ENCODE peak calls at places on chromosome 1, in five cellular contexts. G is activated CD4-positive, alpha-beta T cell treated with anti-CD3 and anti-CD28 coated beads for 1 hour; M is suprapubic skin; F is Ammon's horn; S is fibroblast of lung. Z is an unnamed sample.

GRCh38 chr1:239566074-239566473 is 179.7 kb downstream of the CHRM3 start:
- DNase-seq in G (no peak), M (no peak), F (no peak), S (peak), Z (no peak)

GRCh38 chr1:7594002-7594713 is 176.9 kb upstream of the VAMP3 start:
- DNase-seq in G (no peak), M (peak), F (no peak), S (no peak), Z (no peak)

GRCh38 chr1:194644528-194644927 is 1458.1 kb upstream of the B3GALT2 start:
- DNase-seq in G (no peak), M (no peak), F (no peak), S (no peak), Z (no peak)

GRCh38 chr1:227547604-227548397 is 15.6 kb upstream of the ZNF678 start:
- DNase-seq in G (no peak), M (no peak), F (no peak), S (no peak), Z (no peak)

GRCh38 chr1:44713321-44713781 is 17.6 kb downstream of the RNU5D-1 start:
- DNase-seq in G (no peak), M (no peak), F (no peak), S (no peak), Z (no peak)

GRCh38 chr1:229509576-229509975 is 1.4 kb upstream of the NUP133 start:
- DNase-seq in G (no peak), M (no peak), F (no peak), S (peak), Z (no peak)

GRCh38 chr1:97685355-97685754 is 235.5 kb downstream of the DPYD start:
- DNase-seq in G (no peak), M (no peak), F (no peak), S (no peak), Z (no peak)

GRCh38 chr1:111407297-111407696 is 20.2 kb downstream of the OVGP1 start:
- DNase-seq in G (no peak), M (no peak), F (no peak), S (no peak), Z (no peak)

GRCh38 chr1:39981957-39982356 is 27.0 kb downstream of the MFSD2A start:
- DNase-seq in G (no peak), M (no peak), F (no peak), S (peak), Z (peak)